ENCODE peak calls at places on chromosome 4, in six cellular contexts. One of them, this sample, is unnamed.

GRCh38 chr4:48801016-48801715 is 21.1 kb upstream of the FRYL start:
- DNase-seq in T-helper 1 cell: no peak
- DNase-seq in T-helper 9 cell: no peak
- DNase-seq in HepG2: no peak
- DNase-seq in HuH-7.5: no peak
- DNase-seq in DMS153: no peak
- DNase-seq in this sample: no peak

GRCh38 chr4:184595430-184595829 is 53.8 kb downstream of the CASP3 start:
- DNase-seq in T-helper 1 cell: no peak
- DNase-seq in T-helper 9 cell: no peak
- DNase-seq in HepG2: no peak
- DNase-seq in HuH-7.5: no peak
- DNase-seq in DMS153: no peak
- DNase-seq in this sample: no peak

GRCh38 chr4:77263247-77263646 is 106.2 kb downstream of the CCNG2 start:
- DNase-seq in T-helper 1 cell: no peak
- DNase-seq in T-helper 9 cell: no peak
- DNase-seq in HepG2: no peak
- DNase-seq in HuH-7.5: no peak
- DNase-seq in DMS153: no peak
- DNase-seq in this sample: no peak

GRCh38 chr4:182289809-182290208 is 46.6 kb downstream of the TENM3 start:
- DNase-seq in T-helper 1 cell: no peak
- DNase-seq in T-helper 9 cell: no peak
- DNase-seq in HepG2: no peak
- DNase-seq in HuH-7.5: no peak
- DNase-seq in DMS153: no peak
- DNase-seq in this sample: no peak

GRCh38 chr4:134308910-134309309 is 107.3 kb upstream of the PABPC4L start:
- DNase-seq in T-helper 1 cell: no peak
- DNase-seq in T-helper 9 cell: no peak
- DNase-seq in HepG2: no peak
- DNase-seq in HuH-7.5: no peak
- DNase-seq in DMS153: no peak
- DNase-seq in this sample: no peak

GRCh38 chr4:83552924-83553323 is 17.0 kb downstream of the GPAT3 start:
- DNase-seq in T-helper 1 cell: no peak
- DNase-seq in T-helper 9 cell: no peak
- DNase-seq in HepG2: no peak
- DNase-seq in HuH-7.5: no peak
- DNase-seq in DMS153: no peak
- DNase-seq in this sample: no peak

GRCh38 chr4:186798951-186799659 is 75.4 kb upstream of the FAT1 start:
- DNase-seq in T-helper 1 cell: no peak
- DNase-seq in T-helper 9 cell: no peak
- DNase-seq in HepG2: no peak
- DNase-seq in HuH-7.5: no peak
- DNase-seq in DMS153: no peak
- DNase-seq in this sample: no peak

GRCh38 chr4:39759569-39759968 is 61.6 kb downstream of the UBE2K start:
- DNase-seq in T-helper 1 cell: no peak
- DNase-seq in T-helper 9 cell: no peak
- DNase-seq in HepG2: no peak
- DNase-seq in HuH-7.5: no peak
- DNase-seq in DMS153: no peak
- DNase-seq in this sample: no peak

GRCh38 chr4:132240094-132240493 is 909.0 kb upstream of the PCDH10 start:
- DNase-seq in T-helper 1 cell: no peak
- DNase-seq in T-helper 9 cell: no peak
- DNase-seq in HepG2: no peak
- DNase-seq in HuH-7.5: no peak
- DNase-seq in DMS153: no peak
- DNase-seq in this sample: no peak

GRCh38 chr4:122826596-122827257 is at the start of gene FGF2:
- DNase-seq in T-helper 1 cell: peak
- DNase-seq in T-helper 9 cell: no peak
- DNase-seq in HepG2: no peak
- DNase-seq in HuH-7.5: peak
- DNase-seq in DMS153: no peak
- DNase-seq in this sample: no peak

GRCh38 chr4:128596115-128596514 is 213.4 kb upstream of the JADE1 start:
- DNase-seq in T-helper 1 cell: no peak
- DNase-seq in T-helper 9 cell: no peak
- DNase-seq in HepG2: no peak
- DNase-seq in HuH-7.5: no peak
- DNase-seq in DMS153: no peak
- DNase-seq in this sample: no peak

GRCh38 chr4:164876680-164877324 is at the start of gene APELA:
- DNase-seq in T-helper 1 cell: no peak
- DNase-seq in T-helper 9 cell: no peak
- DNase-seq in HepG2: peak
- DNase-seq in HuH-7.5: no peak
- DNase-seq in DMS153: no peak
- DNase-seq in this sample: no peak

GRCh38 chr4:85244638-85245037 is 230.3 kb upstream of the ARHGAP24 start:
- DNase-seq in T-helper 1 cell: no peak
- DNase-seq in T-helper 9 cell: no peak
- DNase-seq in HepG2: no peak
- DNase-seq in HuH-7.5: no peak
- DNase-seq in DMS153: no peak
- DNase-seq in this sample: no peak

GRCh38 chr4:2995546-2996265 is 32.3 kb downstream of the GRK4 start:
- DNase-seq in T-helper 1 cell: no peak
- DNase-seq in T-helper 9 cell: no peak
- DNase-seq in HepG2: no peak
- DNase-seq in HuH-7.5: no peak
- DNase-seq in DMS153: no peak
- DNase-seq in this sample: no peak

GRCh38 chr4:149706942-149707341 is 108.7 kb downstream of the IQCM start:
- DNase-seq in T-helper 1 cell: no peak
- DNase-seq in T-helper 9 cell: no peak
- DNase-seq in HepG2: no peak
- DNase-seq in HuH-7.5: no peak
- DNase-seq in DMS153: no peak
- DNase-seq in this sample: no peak

GRCh38 chr4:98262431-98262830 is 1.2 kb downstream of the RAP1GDS1 start:
- DNase-seq in T-helper 1 cell: no peak
- DNase-seq in T-helper 9 cell: no peak
- DNase-seq in HepG2: no peak
- DNase-seq in HuH-7.5: no peak
- DNase-seq in DMS153: no peak
- DNase-seq in this sample: no peak

GRCh38 chr4:139126898-139127297 is 50.1 kb downstream of the ELF2 start:
- DNase-seq in T-helper 1 cell: no peak
- DNase-seq in T-helper 9 cell: no peak
- DNase-seq in HepG2: no peak
- DNase-seq in HuH-7.5: no peak
- DNase-seq in DMS153: no peak
- DNase-seq in this sample: no peak

GRCh38 chr4:14831447-14831846 is 170.8 kb upstream of the CPEB2 start:
- DNase-seq in T-helper 1 cell: no peak
- DNase-seq in T-helper 9 cell: no peak
- DNase-seq in HepG2: no peak
- DNase-seq in HuH-7.5: no peak
- DNase-seq in DMS153: no peak
- DNase-seq in this sample: no peak

GRCh38 chr4:48660347-48660746 is 119.7 kb downstream of the FRYL start:
- DNase-seq in T-helper 1 cell: no peak
- DNase-seq in T-helper 9 cell: no peak
- DNase-seq in HepG2: no peak
- DNase-seq in HuH-7.5: no peak
- DNase-seq in DMS153: no peak
- DNase-seq in this sample: no peak

GRCh38 chr4:183139058-183139740 is 40.1 kb downstream of the WWC2 start:
- DNase-seq in T-helper 1 cell: no peak
- DNase-seq in T-helper 9 cell: no peak
- DNase-seq in HepG2: no peak
- DNase-seq in HuH-7.5: no peak
- DNase-seq in DMS153: no peak
- DNase-seq in this sample: no peak

GRCh38 chr4:29540439-29541102 is 1179.6 kb upstream of the PCDH7 start:
- DNase-seq in T-helper 1 cell: no peak
- DNase-seq in T-helper 9 cell: no peak
- DNase-seq in HepG2: no peak
- DNase-seq in HuH-7.5: no peak
- DNase-seq in DMS153: no peak
- DNase-seq in this sample: no peak

GRCh38 chr4:7066006-7066405 is 1.9 kb downstream of the GRPEL1 start:
- DNase-seq in T-helper 1 cell: no peak
- DNase-seq in T-helper 9 cell: no peak
- DNase-seq in HepG2: no peak
- DNase-seq in HuH-7.5: no peak
- DNase-seq in DMS153: no peak
- DNase-seq in this sample: no peak

GRCh38 chr4:161869511-161869910 is 294.3 kb downstream of the FSTL5 start:
- DNase-seq in T-helper 1 cell: no peak
- DNase-seq in T-helper 9 cell: no peak
- DNase-seq in HepG2: no peak
- DNase-seq in HuH-7.5: no peak
- DNase-seq in DMS153: no peak
- DNase-seq in this sample: no peak

GRCh38 chr4:136864580-136865185 is 667.6 kb downstream of the PCDH18 start:
- DNase-seq in T-helper 1 cell: no peak
- DNase-seq in T-helper 9 cell: no peak
- DNase-seq in HepG2: peak
- DNase-seq in HuH-7.5: no peak
- DNase-seq in DMS153: peak
- DNase-seq in this sample: peak

This sample was measured in T47D.